ENCODE peak calls at places on chromosomes 1 and 21, in six cellular contexts. One of them, this sample, is unnamed.

GRCh38 chr21:27550258-27550657 is 583.4 kb upstream of the ADAMTS5 start:
- DNase-seq in sigmoid colon: no peak
- DNase-seq in fibroblast of lung: no peak
- DNase-seq in keratinocyte: no peak
- DNase-seq in neural progenitor cell: no peak
- DNase-seq in stomach: no peak
- DNase-seq in this sample: no peak

GRCh38 chr1:10941891-10942541 is 70.4 kb upstream of the TARDBP start:
- DNase-seq in fibroblast of lung: peak; percentile 9
- DNase-seq in neural progenitor cell: peak; percentile 80
- DNase-seq in stomach: peak; percentile 67
- DNase-seq in keratinocyte: no peak
- DNase-seq in sigmoid colon: no peak
- DNase-seq in this sample: peak; percentile 48

GRCh38 chr21:20661221-20661620 is 337.0 kb upstream of the NCAM2 start:
- DNase-seq in keratinocyte: no peak
- DNase-seq in fibroblast of lung: no peak
- DNase-seq in neural progenitor cell: peak; percentile 22
- DNase-seq in stomach: no peak
- DNase-seq in sigmoid colon: no peak
- DNase-seq in this sample: no peak

GRCh38 chr1:202131956-202132821 is 9.5 kb downstream of the GPR37L1 start:
- DNase-seq in sigmoid colon: peak; percentile 92
- DNase-seq in stomach: peak; percentile 46
- DNase-seq in keratinocyte: no peak
- DNase-seq in fibroblast of lung: no peak
- DNase-seq in neural progenitor cell: no peak
- DNase-seq in this sample: no peak

GRCh38 chr1:234281826-234282489 is 91.3 kb upstream of the COA6 start:
- DNase-seq in keratinocyte: no peak
- DNase-seq in stomach: no peak
- DNase-seq in fibroblast of lung: no peak
- DNase-seq in sigmoid colon: no peak
- DNase-seq in neural progenitor cell: peak; percentile 55
- DNase-seq in this sample: no peak

GRCh38 chr1:182069028-182069466 is 7.5 kb upstream of the ZNF648 start:
- DNase-seq in neural progenitor cell: peak; percentile 87
- DNase-seq in sigmoid colon: no peak
- DNase-seq in fibroblast of lung: no peak
- DNase-seq in stomach: peak; percentile 66
- DNase-seq in keratinocyte: no peak
- DNase-seq in this sample: peak; percentile 21

GRCh38 chr1:182485861-182486260 is 35.9 kb downstream of the RGSL1 start:
- DNase-seq in sigmoid colon: no peak
- DNase-seq in fibroblast of lung: no peak
- DNase-seq in neural progenitor cell: no peak
- DNase-seq in keratinocyte: no peak
- DNase-seq in stomach: no peak
- DNase-seq in this sample: no peak

GRCh38 chr21:31366825-31367224 is 22.8 kb upstream of the TIAM1 start:
- DNase-seq in stomach: peak; percentile 50
- DNase-seq in fibroblast of lung: peak; percentile 96
- DNase-seq in sigmoid colon: no peak
- DNase-seq in neural progenitor cell: no peak
- DNase-seq in keratinocyte: peak; percentile 74
- DNase-seq in this sample: no peak

GRCh38 chr1:225945564-225945963 is 4.5 kb upstream of the LEFTY2 start:
- DNase-seq in neural progenitor cell: peak; percentile 68
- DNase-seq in stomach: no peak
- DNase-seq in keratinocyte: no peak
- DNase-seq in fibroblast of lung: no peak
- DNase-seq in sigmoid colon: no peak
- DNase-seq in this sample: no peak

GRCh38 chr1:33288976-33289857 is 31.7 kb downstream of the A3GALT2 start:
- DNase-seq in fibroblast of lung: no peak
- DNase-seq in sigmoid colon: peak; percentile 58
- DNase-seq in stomach: no peak
- DNase-seq in neural progenitor cell: no peak
- DNase-seq in keratinocyte: no peak
- DNase-seq in this sample: no peak

GRCh38 chr1:235079443-235079967 is 49.1 kb downstream of the TOMM20 start:
- DNase-seq in stomach: peak; percentile 95
- DNase-seq in sigmoid colon: no peak
- DNase-seq in keratinocyte: peak; percentile 80
- DNase-seq in fibroblast of lung: peak; percentile 84
- DNase-seq in neural progenitor cell: no peak
- DNase-seq in this sample: no peak

GRCh38 chr1:17244826-17245740 is 3.8 kb upstream of the PADI3 start:
- DNase-seq in stomach: no peak
- DNase-seq in sigmoid colon: no peak
- DNase-seq in neural progenitor cell: peak; percentile 52
- DNase-seq in fibroblast of lung: no peak
- DNase-seq in keratinocyte: no peak
- DNase-seq in this sample: no peak

GRCh38 chr21:21460979-21461378 is 462.8 kb downstream of the NCAM2 start:
- DNase-seq in sigmoid colon: no peak
- DNase-seq in stomach: no peak
- DNase-seq in keratinocyte: no peak
- DNase-seq in fibroblast of lung: no peak
- DNase-seq in neural progenitor cell: no peak
- DNase-seq in this sample: no peak

GRCh38 chr1:21184266-21184665 is 7.6 kb upstream of the EIF4G3 start:
- DNase-seq in fibroblast of lung: no peak
- DNase-seq in keratinocyte: no peak
- DNase-seq in stomach: no peak
- DNase-seq in sigmoid colon: no peak
- DNase-seq in neural progenitor cell: no peak
- DNase-seq in this sample: no peak

GRCh38 chr1:48177257-48177656 is 45.3 kb upstream of the SLC5A9 start:
- DNase-seq in stomach: no peak
- DNase-seq in sigmoid colon: no peak
- DNase-seq in keratinocyte: no peak
- DNase-seq in fibroblast of lung: no peak
- DNase-seq in neural progenitor cell: no peak
- DNase-seq in this sample: no peak

GRCh38 chr21:41927727-41928409 is 25.9 kb downstream of the C2CD2 start:
- DNase-seq in sigmoid colon: peak; percentile 61
- DNase-seq in keratinocyte: no peak
- DNase-seq in neural progenitor cell: no peak
- DNase-seq in fibroblast of lung: no peak
- DNase-seq in stomach: no peak
- DNase-seq in this sample: no peak

GRCh38 chr1:218804014-218804785 is 369.5 kb upstream of the LYPLAL1 start:
- DNase-seq in keratinocyte: peak; percentile 30
- DNase-seq in sigmoid colon: no peak
- DNase-seq in fibroblast of lung: peak; percentile 29
- DNase-seq in neural progenitor cell: no peak
- DNase-seq in stomach: no peak
- DNase-seq in this sample: no peak

GRCh38 chr1:234697741-234698140 is 87.8 kb upstream of the IRF2BP2 start:
- DNase-seq in stomach: no peak
- DNase-seq in fibroblast of lung: no peak
- DNase-seq in keratinocyte: no peak
- DNase-seq in sigmoid colon: no peak
- DNase-seq in neural progenitor cell: no peak
- DNase-seq in this sample: no peak

GRCh38 chr1:29683472-29683871 is 447.1 kb downstream of the PTPRU start:
- DNase-seq in sigmoid colon: no peak
- DNase-seq in neural progenitor cell: no peak
- DNase-seq in keratinocyte: no peak
- DNase-seq in stomach: no peak
- DNase-seq in fibroblast of lung: no peak
- DNase-seq in this sample: no peak

GRCh38 chr1:19042675-19043578 is 86.5 kb upstream of the IFFO2 start:
- DNase-seq in sigmoid colon: peak; percentile 42
- DNase-seq in fibroblast of lung: peak; percentile 40
- DNase-seq in stomach: no peak
- DNase-seq in neural progenitor cell: no peak
- DNase-seq in keratinocyte: no peak
- DNase-seq in this sample: no peak

GRCh38 chr1:86429830-86430229 is 5.9 kb downstream of the CLCA2 start:
- DNase-seq in fibroblast of lung: peak; percentile 94
- DNase-seq in keratinocyte: peak; percentile 64
- DNase-seq in stomach: no peak
- DNase-seq in neural progenitor cell: no peak
- DNase-seq in sigmoid colon: peak; percentile 76
- DNase-seq in this sample: no peak

GRCh38 chr1:71861022-71861421 is 421.3 kb downstream of the NEGR1 start:
- DNase-seq in neural progenitor cell: no peak
- DNase-seq in stomach: no peak
- DNase-seq in sigmoid colon: no peak
- DNase-seq in fibroblast of lung: peak; percentile 58
- DNase-seq in keratinocyte: peak; percentile 7
- DNase-seq in this sample: no peak

GRCh38 chr1:65813956-65814355 is 21.3 kb downstream of the PDE4B start:
- DNase-seq in keratinocyte: no peak
- DNase-seq in neural progenitor cell: no peak
- DNase-seq in fibroblast of lung: peak; percentile 34
- DNase-seq in stomach: no peak
- DNase-seq in sigmoid colon: no peak
- DNase-seq in this sample: no peak

GRCh38 chr1:32972814-32973428 is 8.3 kb upstream of the RNF19B start:
- DNase-seq in stomach: peak; percentile 70
- DNase-seq in neural progenitor cell: peak; percentile 91
- DNase-seq in fibroblast of lung: peak; percentile 70
- DNase-seq in sigmoid colon: peak; percentile 77
- DNase-seq in keratinocyte: no peak
- DNase-seq in this sample: no peak

GRCh38 chr21:37871121-37871862 is 45.0 kb downstream of the KCNJ6 start:
- DNase-seq in fibroblast of lung: peak; percentile 91
- DNase-seq in sigmoid colon: no peak
- DNase-seq in keratinocyte: no peak
- DNase-seq in stomach: no peak
- DNase-seq in neural progenitor cell: no peak
- DNase-seq in this sample: no peak

GRCh38 chr1:161119379-161120061 is 1.6 kb downstream of the NIT1 start:
- DNase-seq in keratinocyte: peak; percentile 89
- DNase-seq in stomach: no peak
- DNase-seq in neural progenitor cell: peak; percentile 58
- DNase-seq in sigmoid colon: peak; percentile 73
- DNase-seq in fibroblast of lung: peak; percentile 80
- DNase-seq in this sample: peak; percentile 50

GRCh38 chr1:1613509-1614082 is 1.7 kb upstream of the MIB2 start:
- DNase-seq in sigmoid colon: no peak
- DNase-seq in stomach: no peak
- DNase-seq in fibroblast of lung: no peak
- DNase-seq in keratinocyte: no peak
- DNase-seq in neural progenitor cell: no peak
- DNase-seq in this sample: no peak
- H3K4me3 ChIP-seq in sigmoid colon: no peak overlapping the region
- H3K4me3 ChIP-seq in stomach: peak overlapping the region; percentile 89
- H3K4me3 ChIP-seq in fibroblast of lung: no peak overlapping the region
- H3K4me3 ChIP-seq in keratinocyte: peak overlapping the region; percentile 96
- H3K4me3 ChIP-seq in neural progenitor cell: peak overlapping the region; percentile 92
- H3K4me3 ChIP-seq in this sample: peak overlapping the region; percentile 100

DNA sequence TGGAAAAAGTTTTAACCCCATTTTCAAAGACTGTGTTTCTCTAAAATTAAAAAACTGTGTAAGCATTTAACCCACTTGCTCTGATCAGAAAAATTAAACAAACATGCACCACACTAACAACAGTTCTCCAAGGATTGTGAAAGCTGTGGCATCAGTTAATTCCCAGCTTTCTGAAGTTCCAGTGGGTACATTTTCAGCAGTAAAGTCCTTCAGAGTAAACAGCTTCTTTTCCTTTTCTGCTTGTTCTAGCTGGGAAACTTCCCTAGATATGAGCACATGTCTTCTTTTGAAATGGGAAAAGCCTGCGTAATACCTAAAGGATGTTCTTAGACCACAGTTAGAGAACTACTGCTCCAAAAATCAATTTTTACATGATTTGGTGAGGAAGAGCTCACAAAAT is 11.1 kb downstream of the PRRX1 start:
- DNase-seq in stomach: no peak
- DNase-seq in fibroblast of lung: no peak
- DNase-seq in keratinocyte: no peak
- DNase-seq in neural progenitor cell: no peak
- DNase-seq in sigmoid colon: no peak
- DNase-seq in this sample: no peak
- H3K4me1 ChIP-seq in stomach: no peaks in the 10 kb centered on the region
- H3K4me1 ChIP-seq in fibroblast of lung: peaks cover 19% of the 10 kb centered on the region
- H3K4me1 ChIP-seq in keratinocyte: no peaks in the 10 kb centered on the region
- H3K4me1 ChIP-seq in neural progenitor cell: no peaks in the 10 kb centered on the region
- H3K4me1 ChIP-seq in sigmoid colon: peaks cover 6% of the 10 kb centered on the region
- H3K4me1 ChIP-seq in this sample: no peaks in the 10 kb centered on the region

DNA sequence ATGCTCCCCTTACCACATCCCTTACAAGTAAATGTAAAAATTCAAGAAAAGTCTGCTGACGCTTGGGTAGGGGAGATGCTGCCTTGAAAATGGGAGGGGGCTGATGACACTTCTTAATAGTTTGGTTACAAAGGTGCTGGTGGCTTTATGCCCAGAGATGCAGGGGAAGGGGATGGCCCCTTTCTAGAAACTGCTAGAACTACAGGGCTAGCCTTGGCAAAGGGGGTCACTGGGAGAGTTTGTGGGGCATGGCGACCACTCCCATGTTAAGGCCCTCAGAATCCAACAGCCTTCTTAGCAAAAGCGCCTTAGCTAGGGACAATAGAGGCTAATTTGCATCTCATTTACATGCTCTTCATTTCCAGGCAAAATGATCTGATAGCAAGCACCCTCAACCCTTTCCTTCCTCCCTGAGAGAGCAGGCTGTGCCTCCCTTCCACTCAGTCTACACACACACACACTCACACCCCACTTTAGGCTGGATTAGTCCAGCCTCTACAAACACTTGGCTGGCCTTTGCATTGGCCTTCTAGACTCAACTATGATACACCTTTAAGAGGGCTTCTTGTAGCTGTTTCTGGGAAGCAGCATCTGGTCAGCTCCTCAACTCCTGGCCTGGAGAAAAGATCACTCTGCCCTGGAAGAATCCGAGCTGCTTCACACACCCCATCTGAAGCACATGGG is 1.8 kb downstream of the SEMA6C start:
- DNase-seq in sigmoid colon: no peak
- DNase-seq in fibroblast of lung: peak; percentile 5
- DNase-seq in neural progenitor cell: peak; percentile 17
- DNase-seq in stomach: no peak
- DNase-seq in keratinocyte: no peak
- DNase-seq in this sample: no peak
- H3K4me3 ChIP-seq in sigmoid colon: peak overlapping the region; percentile 82
- H3K4me3 ChIP-seq in fibroblast of lung: no peak overlapping the region
- H3K4me3 ChIP-seq in neural progenitor cell: peak overlapping the region; percentile 91
- H3K4me3 ChIP-seq in stomach: peak overlapping the region; percentile 77
- H3K4me3 ChIP-seq in keratinocyte: no peak overlapping the region
- H3K4me3 ChIP-seq in this sample: no peak overlapping the region

GRCh38 chr1:54859687-54860391 is 27.2 kb downstream of the DHCR24 start:
- DNase-seq in keratinocyte: no peak
- DNase-seq in neural progenitor cell: no peak
- DNase-seq in stomach: no peak
- DNase-seq in sigmoid colon: no peak
- DNase-seq in fibroblast of lung: peak; percentile 60
- DNase-seq in this sample: no peak

GRCh38 chr1:54857741-54858665 is 29.0 kb downstream of the DHCR24 start:
- DNase-seq in keratinocyte: no peak
- DNase-seq in sigmoid colon: peak; percentile 40
- DNase-seq in fibroblast of lung: peak; percentile 90
- DNase-seq in neural progenitor cell: no peak
- DNase-seq in stomach: peak; percentile 23
- DNase-seq in this sample: no peak

GRCh38 chr1:54854376-54855020 is 32.5 kb downstream of the DHCR24 start:
- DNase-seq in sigmoid colon: peak; percentile 40
- DNase-seq in fibroblast of lung: peak; percentile 46
- DNase-seq in stomach: no peak
- DNase-seq in neural progenitor cell: no peak
- DNase-seq in keratinocyte: no peak
- DNase-seq in this sample: no peak

GRCh38 chr1:54853793-54854370 is 33.1 kb downstream of the DHCR24 start:
- DNase-seq in sigmoid colon: peak; percentile 35
- DNase-seq in keratinocyte: no peak
- DNase-seq in stomach: no peak
- DNase-seq in neural progenitor cell: no peak
- DNase-seq in fibroblast of lung: no peak
- DNase-seq in this sample: no peak

GRCh38 chr1:54857066-54857660 is 29.8 kb downstream of the DHCR24 start:
- DNase-seq in sigmoid colon: no peak
- DNase-seq in neural progenitor cell: no peak
- DNase-seq in fibroblast of lung: no peak
- DNase-seq in stomach: peak; percentile 2
- DNase-seq in keratinocyte: no peak
- DNase-seq in this sample: no peak
- H3K4me1 ChIP-seq in sigmoid colon: no peaks in the 10 kb centered on the region
- H3K4me1 ChIP-seq in neural progenitor cell: no peaks in the 10 kb centered on the region
- H3K4me1 ChIP-seq in fibroblast of lung: peaks cover 21% of the 10 kb centered on the region
- H3K4me1 ChIP-seq in stomach: peaks cover 6% of the 10 kb centered on the region
- H3K4me1 ChIP-seq in keratinocyte: peaks cover 4% of the 10 kb centered on the region
- H3K4me1 ChIP-seq in this sample: no peaks in the 10 kb centered on the region

This sample was measured in CD8-positive, alpha-beta T cell.